ENCODE peak calls at places on chromosomes 5 and 9, in four cellular contexts. P is HCT116, N is K562, R is H1. X is an unnamed sample.

GRCh38 chr5:140174472-140175366 is at the start of gene CYSTM1:
- DNase-seq in P (peak; percentile 94), N (peak; percentile 93), R (peak; percentile 98), X (peak; percentile 89)

GRCh38 chr9:110875275-110875674 is 163.0 kb downstream of the LPAR1 start:
- DNase-seq in P (no peak), N (no peak), R (peak; percentile 69), X (no peak)

GRCh38 chr5:76388791-76389512 is 14.1 kb upstream of the IQGAP2 start:
- DNase-seq in P (no peak), N (no peak), R (no peak), X (no peak)

GRCh38 chr5:140073296-140073695 is 30.2 kb upstream of the NRG2 start:
- DNase-seq in P (no peak), N (peak; percentile 18), R (no peak), X (no peak)

GRCh38 chr5:40877371-40877988 is 31.8 kb upstream of the C7 start:
- DNase-seq in P (peak; percentile 15), N (no peak), R (no peak), X (no peak)

GRCh38 chr9:70484232-70485130 is 70.0 kb upstream of the KLF9 start:
- DNase-seq in P (peak; percentile 68), N (peak; percentile 72), R (no peak), X (peak; percentile 59)

GRCh38 chr9:128142596-128142995 is 6.7 kb upstream of the LCN2 start:
- DNase-seq in P (no peak), N (no peak), R (no peak), X (no peak)

GRCh38 chr9:125785187-125785840 is 38.1 kb downstream of the PBX3 start:
- DNase-seq in P (no peak), N (no peak), R (no peak), X (peak; percentile 17)

GRCh38 chr9:4228606-4229005 is 71.3 kb downstream of the GLIS3 start:
- DNase-seq in P (no peak), N (no peak), R (no peak), X (no peak)

GRCh38 chr5:122295138-122295537 is 16.9 kb upstream of the SNCAIP start:
- DNase-seq in P (peak; percentile 18), N (peak; percentile 12), R (no peak), X (peak; percentile 11)

GRCh38 chr5:140381351-140381750 is 20.3 kb upstream of the ANKHD1 start:
- DNase-seq in P (no peak), N (no peak), R (no peak), X (no peak)

GRCh38 chr5:167851416-167851815 is 440.0 kb upstream of the WWC1 start:
- DNase-seq in P (no peak), N (no peak), R (no peak), X (no peak)
- TF ChIP-seq FOSL1 in P (no peak), N (no peak), R (no peak), X (no peak)

GRCh38 chr9:16519001-16519400 is 351.5 kb downstream of the BNC2 start:
- DNase-seq in P (no peak), N (no peak), R (no peak), X (no peak)

GRCh38 chr9:16515879-16516289 is 354.6 kb downstream of the BNC2 start:
- DNase-seq in P (no peak), N (no peak), R (no peak), X (no peak)

GRCh38 chr9:16515207-16515606 is 355.3 kb downstream of the BNC2 start:
- DNase-seq in P (no peak), N (no peak), R (no peak), X (no peak)

GRCh38 chr9:16514131-16514530 is 356.3 kb downstream of the BNC2 start:
- DNase-seq in P (no peak), N (no peak), R (no peak), X (no peak)

GRCh38 chr9:16516887-16517286 is 353.6 kb downstream of the BNC2 start:
- DNase-seq in P (no peak), N (no peak), R (no peak), X (no peak)
- TF ChIP-seq FOSL1 in P (no peak), N (no peak), R (no peak), X (no peak)

GRCh38 chr9:77864096-77864889 is 167.3 kb downstream of the GNAQ start:
- DNase-seq in P (no peak), N (no peak), R (no peak), X (no peak)
- TF ChIP-seq FOSL1 in P (no peak), N (no peak), R (no peak), X (no peak)

DNA sequence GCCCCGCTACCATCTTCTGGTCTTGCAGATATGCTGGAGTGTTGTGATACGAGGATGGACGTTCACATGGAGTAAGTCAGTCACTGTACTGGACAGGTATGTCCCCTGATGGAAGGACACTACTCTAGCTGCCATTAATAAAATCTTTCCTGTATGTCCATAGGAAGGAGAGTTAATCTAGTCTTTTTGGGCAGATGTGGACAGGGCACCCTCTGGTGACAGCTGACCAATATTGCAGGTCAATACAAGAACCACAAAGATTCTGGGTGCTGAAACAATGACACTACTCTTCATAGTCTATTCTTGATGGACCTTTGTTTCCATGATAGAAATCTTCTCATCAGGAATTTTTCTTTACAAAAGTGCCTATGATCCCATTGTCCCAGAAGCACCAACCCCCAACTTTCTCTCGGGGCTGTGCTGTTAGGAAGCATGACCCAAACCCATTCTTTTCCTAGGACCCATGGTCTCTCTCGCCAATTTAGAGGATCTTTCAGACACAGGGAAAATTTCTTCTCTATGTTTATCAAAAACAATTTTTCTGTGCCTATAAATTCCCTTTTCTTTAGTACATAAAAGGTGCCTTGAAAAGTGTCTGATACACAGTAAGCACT is 376.9 kb downstream of the DTWD2 start:
- DNase-seq in P (peak; percentile 19), N (peak; percentile 22), R (peak; percentile 63), X (peak; percentile 10)
- TF ChIP-seq FOSL1 in P (no peak), N (no peak), R (no peak), X (no peak)

GRCh38 chr5:142235050-142235797 is 89.6 kb downstream of the SPRY4 start:
- DNase-seq in P (no peak), N (no peak), R (peak; percentile 83), X (no peak)
- TF ChIP-seq FOSL1 in P (peak; percentile 45), N (no peak), R (no peak), X (no peak)

DNA sequence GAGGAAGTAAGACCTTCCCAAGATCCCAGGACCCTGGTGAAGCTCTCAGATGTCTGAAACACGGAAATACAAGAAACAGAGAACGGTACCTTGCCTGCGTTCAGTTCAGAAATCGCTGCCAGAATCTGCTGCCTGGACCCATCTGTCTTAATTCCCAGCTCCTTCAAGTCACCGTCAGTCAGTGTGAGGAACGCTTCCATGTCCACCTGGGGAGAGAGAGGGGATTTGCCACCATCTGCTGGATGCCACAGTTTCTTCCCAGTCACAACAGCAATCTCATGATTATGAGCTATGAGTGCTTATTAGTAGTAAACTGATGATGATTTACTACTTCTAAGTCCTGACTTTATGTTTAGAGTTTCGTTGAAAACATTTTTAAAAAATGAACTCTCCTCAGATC is 36.7 kb upstream of the GABBR2 start:
- DNase-seq in P (no peak), N (no peak), R (no peak), X (no peak)
- TF ChIP-seq FOSL1 in P (no peak), N (no peak), R (no peak), X (no peak)

GRCh38 chr5:138869763-138870500 is 5.2 kb downstream of the LRRTM2 start:
- DNase-seq in P (no peak), N (no peak), R (no peak), X (no peak)

GRCh38 chr5:138873886-138874200 is 1.3 kb downstream of the LRRTM2 start:
- DNase-seq in P (no peak), N (no peak), R (no peak), X (no peak)

GRCh38 chr5:138869038-138869437 is 6.1 kb downstream of the LRRTM2 start:
- DNase-seq in P (no peak), N (no peak), R (no peak), X (peak; percentile 54)

GRCh38 chr5:138873096-138873885 is 1.8 kb downstream of the LRRTM2 start:
- DNase-seq in P (no peak), N (no peak), R (no peak), X (no peak)

DNA sequence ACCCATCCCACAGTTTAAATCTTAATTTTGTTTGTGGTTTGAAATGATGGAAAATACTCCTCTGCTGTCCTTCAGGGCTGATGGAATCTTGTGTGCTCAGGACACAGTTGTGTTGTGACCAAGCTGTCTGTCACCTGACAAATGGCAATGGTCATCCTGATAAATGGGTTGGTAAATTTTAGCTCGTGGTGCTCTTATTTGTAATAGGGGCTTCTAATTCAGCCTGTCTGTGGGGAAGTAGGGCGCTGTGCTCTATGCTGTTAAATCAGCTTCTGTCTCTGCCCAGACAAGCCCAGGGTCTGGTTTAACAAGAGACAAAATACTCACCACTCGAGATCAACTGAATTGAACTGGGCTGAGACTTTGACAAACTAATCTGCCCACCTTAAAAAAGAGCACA is 4.5 kb downstream of the LRRTM2 start:
- DNase-seq in P (no peak), N (no peak), R (no peak), X (no peak)
- TF ChIP-seq FOSL1 in P (no peak), N (no peak), R (no peak), X (no peak)

GRCh38 chr9:121767176-121767769 is 115.8 kb downstream of the DAB2IP start:
- DNase-seq in P (no peak), N (no peak), R (no peak), X (no peak)
- TF ChIP-seq FOSL1 in P (no peak), N (no peak), R (no peak), X (no peak)

GRCh38 chr5:169765176-169765575 is 128.1 kb downstream of the DOCK2 start:
- DNase-seq in P (no peak), N (no peak), R (no peak), X (no peak)
- TF ChIP-seq FOSL1 in P (no peak), N (no peak), R (no peak), X (no peak)